ENCODE peak calls at places on chromosomes 6 and 20, in seven cellular contexts. K, G, Q, A, B, Z and Y are unnamed samples.

GRCh38 chr20:17438436-17439039 is 92.6 kb downstream of the BFSP1 start:
- DNase-seq in K (peak), G (no peak), Q (no peak), A (no peak), B (peak), Z (no peak), Y (no peak)

GRCh38 chr6:42402184-42402583 is 49.5 kb downstream of the TRERF1 start:
- DNase-seq in K (no peak), G (no peak), Q (no peak), A (peak), B (no peak), Z (no peak), Y (peak)

GRCh38 chr6:34529665-34530327 is 26.3 kb downstream of the SPDEF start:
- DNase-seq in K (no peak), G (no peak), Q (no peak), A (no peak), B (no peak), Z (no peak), Y (no peak)

GRCh38 chr6:47780510-47781356 is 1.1 kb upstream of the OPN5 start:
- DNase-seq in K (peak), G (no peak), Q (peak), A (peak), B (peak), Z (peak), Y (peak)

GRCh38 chr6:90184334-90185298 is 112.0 kb downstream of the BACH2 start:
- DNase-seq in K (no peak), G (no peak), Q (no peak), A (peak), B (no peak), Z (no peak), Y (peak)

GRCh38 chr6:15842718-15843117 is 179.9 kb upstream of the DTNBP1 start:
- DNase-seq in K (no peak), G (no peak), Q (no peak), A (no peak), B (no peak), Z (no peak), Y (no peak)

GRCh38 chr20:51275816-51276215 is 252.9 kb upstream of the KCNG1 start:
- DNase-seq in K (no peak), G (no peak), Q (no peak), A (no peak), B (no peak), Z (no peak), Y (peak)

GRCh38 chr20:3328501-3328900 is 79.0 kb downstream of the DNAAF9 start:
- DNase-seq in K (no peak), G (no peak), Q (no peak), A (no peak), B (no peak), Z (no peak), Y (no peak)

GRCh38 chr6:24743944-24744335 is 25.0 kb upstream of the C6orf62 start:
- DNase-seq in K (no peak), G (no peak), Q (no peak), A (no peak), B (no peak), Z (no peak), Y (no peak)

GRCh38 chr20:47346172-47346571 is 10.3 kb downstream of the ZMYND8 start:
- DNase-seq in K (no peak), G (no peak), Q (no peak), A (no peak), B (no peak), Z (no peak), Y (no peak)

GRCh38 chr6:31572041-31572911 is at the start of gene LTA:
- DNase-seq in K (no peak), G (no peak), Q (no peak), A (no peak), B (no peak), Z (no peak), Y (no peak)

GRCh38 chr6:148021715-148022114 is 320.9 kb upstream of the SASH1 start:
- DNase-seq in K (peak), G (no peak), Q (no peak), A (no peak), B (peak), Z (peak), Y (no peak)

GRCh38 chr6:90611996-90612690 is 25.3 kb upstream of the MAP3K7 start:
- DNase-seq in K (peak), G (no peak), Q (peak), A (no peak), B (peak), Z (peak), Y (no peak)

GRCh38 chr6:136161950-136162349 is 88.2 kb downstream of the MTFR2 start:
- DNase-seq in K (no peak), G (no peak), Q (no peak), A (peak), B (no peak), Z (no peak), Y (no peak)

GRCh38 chr6:90468080-90468479 is 118.8 kb downstream of the MAP3K7 start:
- DNase-seq in K (no peak), G (no peak), Q (no peak), A (peak), B (peak), Z (no peak), Y (peak)

GRCh38 chr20:834151-834747 is 734 bp downstream of the FAM110A start:
- DNase-seq in K (no peak), G (no peak), Q (no peak), A (no peak), B (no peak), Z (no peak), Y (no peak)

GRCh38 chr20:24672886-24673677 is 203.7 kb downstream of the SYNDIG1 start:
- DNase-seq in K (no peak), G (peak), Q (no peak), A (peak), B (peak), Z (no peak), Y (peak)

GRCh38 chr6:135937126-135937525 is 85.6 kb downstream of the PDE7B start:
- DNase-seq in K (no peak), G (no peak), Q (no peak), A (no peak), B (no peak), Z (no peak), Y (no peak)

GRCh38 chr6:128508588-128509296 is 11.7 kb downstream of the PTPRK start:
- DNase-seq in K (no peak), G (peak), Q (no peak), A (peak), B (no peak), Z (no peak), Y (peak)

GRCh38 chr6:23656257-23656731 is 469.7 kb upstream of the NRSN1 start:
- DNase-seq in K (no peak), G (no peak), Q (peak), A (no peak), B (peak), Z (no peak), Y (no peak)

GRCh38 chr20:8163543-8163942 is 31.5 kb downstream of the PLCB1 start:
- DNase-seq in K (no peak), G (no peak), Q (no peak), A (no peak), B (no peak), Z (no peak), Y (no peak)

GRCh38 chr20:62461157-62461556 is 14.6 kb downstream of the GATA5 start:
- DNase-seq in K (no peak), G (no peak), Q (no peak), A (no peak), B (no peak), Z (no peak), Y (no peak)
- H2BK120ac ChIP-seq in K (no peak), G (no peak), Q (no peak), A (no peak), B (no peak), Z (no peak), Y (no peak)

GRCh38 chr6:117143647-117144046 is 121.7 kb upstream of the VGLL2 start:
- DNase-seq in K (no peak), G (no peak), Q (no peak), A (no peak), B (no peak), Z (no peak), Y (no peak)
- H2BK120ac ChIP-seq in K (no peak), G (no peak), Q (no peak), A (no peak), B (no peak), Z (no peak), Y (no peak)

GRCh38 chr6:10205120-10205519 is 209.8 kb downstream of the TFAP2A start:
- DNase-seq in K (no peak), G (no peak), Q (no peak), A (no peak), B (no peak), Z (no peak), Y (no peak)

GRCh38 chr6:10205892-10206291 is 209.0 kb downstream of the TFAP2A start:
- DNase-seq in K (no peak), G (no peak), Q (no peak), A (no peak), B (no peak), Z (no peak), Y (no peak)

GRCh38 chr6:10202111-10202510 is 212.8 kb downstream of the TFAP2A start:
- DNase-seq in K (no peak), G (peak), Q (no peak), A (no peak), B (no peak), Z (no peak), Y (no peak)

GRCh38 chr6:10202581-10202980 is 212.3 kb downstream of the TFAP2A start:
- DNase-seq in K (no peak), G (peak), Q (no peak), A (no peak), B (no peak), Z (no peak), Y (no peak)

GRCh38 chr6:10203651-10204050 is 211.2 kb downstream of the TFAP2A start:
- DNase-seq in K (no peak), G (no peak), Q (no peak), A (no peak), B (no peak), Z (no peak), Y (no peak)
- H2BK120ac ChIP-seq in K (no peak), G (no peak), Q (no peak), A (no peak), B (no peak), Z (no peak), Y (no peak)

GRCh38 chr20:4480104-4480503 is 241.6 kb upstream of the PRND start:
- DNase-seq in K (no peak), G (no peak), Q (no peak), A (no peak), B (no peak), Z (no peak), Y (no peak)

GRCh38 chr20:4483961-4484360 is 237.7 kb upstream of the PRND start:
- DNase-seq in K (no peak), G (no peak), Q (no peak), A (no peak), B (no peak), Z (no peak), Y (no peak)

GRCh38 chr20:4484431-4485057 is 237.2 kb upstream of the PRND start:
- DNase-seq in K (no peak), G (no peak), Q (no peak), A (no peak), B (peak), Z (no peak), Y (no peak)

GRCh38 chr20:4483481-4483880 is 238.2 kb upstream of the PRND start:
- DNase-seq in K (no peak), G (no peak), Q (no peak), A (peak), B (no peak), Z (no peak), Y (peak)

DNA sequence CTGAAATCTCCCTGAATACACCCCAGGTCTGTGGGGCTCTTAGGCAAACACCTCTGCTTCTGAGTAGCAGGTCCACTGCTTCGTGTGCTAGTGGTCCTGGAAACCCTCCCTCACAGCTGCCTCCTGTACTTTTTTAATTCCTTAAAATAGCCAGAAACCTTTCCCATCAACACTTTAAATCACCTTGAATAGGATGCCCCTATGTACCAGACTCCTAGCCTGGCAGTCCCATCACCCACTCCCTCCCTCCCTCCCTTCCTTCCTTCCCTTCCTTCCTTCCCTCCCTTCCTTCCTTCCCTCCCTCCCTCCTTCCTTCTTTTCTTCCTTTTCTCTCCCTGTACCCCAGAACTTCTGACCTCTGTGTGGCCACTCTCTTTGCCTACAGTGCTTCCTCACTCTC is 239.3 kb upstream of the PRND start:
- DNase-seq in K (no peak), G (no peak), Q (no peak), A (no peak), B (no peak), Z (no peak), Y (no peak)
- H2BK120ac ChIP-seq in K (no peak), G (no peak), Q (no peak), A (no peak), B (no peak), Z (no peak), Y (peak)

DNA sequence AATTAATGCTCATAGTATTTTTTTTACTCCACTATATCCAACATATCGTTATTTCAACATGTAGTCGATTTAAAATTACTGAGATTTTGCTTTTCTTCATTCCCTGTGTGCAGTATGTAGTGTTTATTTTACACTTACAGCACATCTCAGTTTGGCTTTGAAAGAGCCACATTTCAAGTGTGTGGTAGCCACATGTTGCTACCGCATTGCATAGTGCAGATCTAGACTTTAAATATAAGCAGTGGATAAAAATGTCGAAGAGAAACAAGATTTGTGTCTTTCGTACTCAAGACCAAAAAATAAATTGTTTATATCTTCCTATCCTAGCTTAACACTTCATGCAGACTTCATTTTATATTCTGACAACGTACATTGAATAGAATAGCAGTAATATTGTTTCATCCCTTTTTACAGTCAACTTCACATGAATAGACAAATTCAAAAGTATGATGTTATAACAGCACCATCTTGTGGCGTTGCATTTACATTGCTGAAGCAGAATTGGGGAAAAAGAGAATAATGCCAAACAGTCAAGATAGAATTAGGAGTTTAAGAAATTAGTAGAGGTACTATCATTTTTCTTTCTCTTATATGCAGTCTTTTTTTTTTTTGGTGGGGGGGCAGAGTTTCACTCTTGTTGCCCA is 29.9 kb downstream of the FBXO5 start:
- DNase-seq in K (no peak), G (no peak), Q (no peak), A (peak), B (peak), Z (no peak), Y (peak)
- H2BK120ac ChIP-seq in K (no peak), G (no peak), Q (no peak), A (no peak), B (no peak), Z (no peak), Y (no peak)

GRCh38 chr6:107574856-107575255 is 84.9 kb downstream of the SOBP start:
- DNase-seq in K (no peak), G (no peak), Q (no peak), A (no peak), B (no peak), Z (no peak), Y (no peak)
- H2BK120ac ChIP-seq in K (no peak), G (no peak), Q (no peak), A (no peak), B (no peak), Z (no peak), Y (no peak)

GRCh38 chr20:53174454-53174853 is 202.3 kb downstream of the TSHZ2 start:
- DNase-seq in K (no peak), G (no peak), Q (no peak), A (no peak), B (no peak), Z (no peak), Y (no peak)
- H2BK120ac ChIP-seq in K (no peak), G (no peak), Q (no peak), A (no peak), B (no peak), Z (no peak), Y (no peak)

GRCh38 chr20:61355096-61355495 is 103.0 kb downstream of the CDH4 start:
- DNase-seq in K (no peak), G (no peak), Q (no peak), A (no peak), B (no peak), Z (no peak), Y (no peak)

GRCh38 chr20:61355585-61355984 is 103.5 kb downstream of the CDH4 start:
- DNase-seq in K (no peak), G (no peak), Q (no peak), A (no peak), B (no peak), Z (no peak), Y (no peak)

GRCh38 chr20:61354501-61354900 is 102.4 kb downstream of the CDH4 start:
- DNase-seq in K (no peak), G (no peak), Q (no peak), A (no peak), B (no peak), Z (no peak), Y (no peak)

GRCh38 chr20:61357119-61357518 is 105.1 kb downstream of the CDH4 start:
- DNase-seq in K (no peak), G (no peak), Q (no peak), A (no peak), B (no peak), Z (no peak), Y (no peak)

DNA sequence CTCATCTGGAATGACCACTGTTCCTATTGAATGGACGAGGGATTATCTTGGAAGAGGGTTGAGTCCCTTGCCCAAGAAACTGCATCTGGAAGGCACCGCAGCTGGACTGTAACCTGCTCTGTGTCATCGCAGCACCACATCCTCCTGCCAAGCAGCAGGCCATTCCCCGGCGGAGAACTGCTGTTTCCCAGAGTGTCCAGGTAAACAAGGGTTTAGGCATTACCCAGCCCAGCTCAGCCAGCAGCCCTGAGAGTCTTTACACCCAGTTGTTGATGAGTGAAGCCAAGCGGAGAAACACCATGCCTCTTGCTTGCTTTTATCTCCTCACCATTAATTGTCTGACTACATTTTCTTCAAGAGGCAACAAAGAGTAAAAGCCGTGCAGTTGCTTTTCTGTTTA is 104.1 kb downstream of the CDH4 start:
- DNase-seq in K (no peak), G (no peak), Q (no peak), A (no peak), B (no peak), Z (no peak), Y (no peak)
- H2BK120ac ChIP-seq in K (no peak), G (no peak), Q (no peak), A (no peak), B (no peak), Z (no peak), Y (no peak)

DNA sequence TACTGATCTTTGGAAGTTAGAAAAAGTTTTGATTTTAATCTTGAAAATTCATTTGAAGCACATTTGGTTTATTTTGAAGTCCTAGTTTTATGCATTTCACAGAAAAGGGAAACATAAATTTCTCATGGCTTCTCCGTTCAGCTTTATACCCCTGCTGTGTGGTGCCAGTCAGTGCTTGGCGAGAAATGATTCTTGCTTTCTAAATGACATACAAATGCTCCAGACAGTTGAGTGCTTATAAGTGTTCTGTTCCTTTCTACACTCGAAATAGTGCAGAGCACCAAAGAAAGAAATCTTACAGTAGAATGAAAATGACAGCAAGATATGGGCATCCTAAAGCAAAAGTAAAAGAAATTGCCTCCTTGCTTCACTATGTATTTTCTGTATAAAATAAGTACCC is 9.0 kb upstream of the ZNF292 start:
- DNase-seq in K (no peak), G (no peak), Q (no peak), A (no peak), B (no peak), Z (no peak), Y (no peak)
- H2BK120ac ChIP-seq in K (no peak), G (no peak), Q (no peak), A (no peak), B (no peak), Z (no peak), Y (no peak)